ENCODE peak calls at places on chromosomes 5 and 9, in seven cellular contexts. One of them, this sample, is unnamed. For H3K27me3, the result is how much of the 10 kb centered on the place peaks cover.

GRCh38 chr5:14512574-14512973 is 69.0 kb upstream of the OTULINL start:
- DNase-seq in aorta: no peak
- DNase-seq in CD8-positive, alpha-beta T cell: no peak
- DNase-seq in breast epithelium: no peak
- DNase-seq in sigmoid colon: no peak
- DNase-seq in osteoblast: no peak
- DNase-seq in prostate gland: no peak
- DNase-seq in this sample: no peak

GRCh38 chr9:18786936-18787658 is 245.9 kb downstream of the SAXO1 start:
- DNase-seq in sigmoid colon: no peak
- DNase-seq in CD8-positive, alpha-beta T cell: no peak
- DNase-seq in prostate gland: no peak
- DNase-seq in breast epithelium: no peak
- DNase-seq in aorta: no peak
- DNase-seq in osteoblast: no peak
- DNase-seq in this sample: no peak

GRCh38 chr5:68699966-68700365 is 393.8 kb upstream of the SLC30A5 start:
- DNase-seq in prostate gland: no peak
- DNase-seq in CD8-positive, alpha-beta T cell: no peak
- DNase-seq in osteoblast: no peak
- DNase-seq in breast epithelium: no peak
- DNase-seq in sigmoid colon: no peak
- DNase-seq in aorta: no peak
- DNase-seq in this sample: no peak

GRCh38 chr9:126430124-126430523 is 103.5 kb downstream of the MVB12B start:
- DNase-seq in osteoblast: no peak
- DNase-seq in aorta: no peak
- DNase-seq in breast epithelium: no peak
- DNase-seq in sigmoid colon: no peak
- DNase-seq in prostate gland: no peak
- DNase-seq in CD8-positive, alpha-beta T cell: no peak
- DNase-seq in this sample: no peak

GRCh38 chr5:122259995-122260394 is 52.0 kb upstream of the SNCAIP start:
- DNase-seq in breast epithelium: no peak
- DNase-seq in osteoblast: no peak
- DNase-seq in prostate gland: no peak
- DNase-seq in aorta: peak
- DNase-seq in sigmoid colon: peak
- DNase-seq in CD8-positive, alpha-beta T cell: no peak
- DNase-seq in this sample: no peak

GRCh38 chr5:72486371-72486770 is 20.8 kb downstream of the ZNF366 start:
- DNase-seq in breast epithelium: no peak
- DNase-seq in osteoblast: peak
- DNase-seq in prostate gland: no peak
- DNase-seq in CD8-positive, alpha-beta T cell: no peak
- DNase-seq in sigmoid colon: no peak
- DNase-seq in aorta: no peak
- DNase-seq in this sample: peak

GRCh38 chr5:154491951-154492350 is 13.9 kb upstream of the HAND1 start:
- DNase-seq in osteoblast: no peak
- DNase-seq in sigmoid colon: peak
- DNase-seq in CD8-positive, alpha-beta T cell: no peak
- DNase-seq in prostate gland: no peak
- DNase-seq in breast epithelium: no peak
- DNase-seq in aorta: no peak
- DNase-seq in this sample: no peak

GRCh38 chr5:146516151-146516475 is at the start of gene GPR151:
- DNase-seq in CD8-positive, alpha-beta T cell: no peak
- DNase-seq in sigmoid colon: no peak
- DNase-seq in aorta: no peak
- DNase-seq in prostate gland: no peak
- DNase-seq in osteoblast: no peak
- DNase-seq in breast epithelium: no peak
- DNase-seq in this sample: peak

GRCh38 chr5:54302267-54302687 is 8.1 kb downstream of the ARL15 start:
- DNase-seq in breast epithelium: no peak
- DNase-seq in osteoblast: peak
- DNase-seq in CD8-positive, alpha-beta T cell: no peak
- DNase-seq in prostate gland: no peak
- DNase-seq in aorta: no peak
- DNase-seq in sigmoid colon: no peak
- DNase-seq in this sample: no peak

GRCh38 chr9:78026416-78026815 is 5.2 kb downstream of the GNAQ start:
- DNase-seq in prostate gland: no peak
- DNase-seq in aorta: no peak
- DNase-seq in sigmoid colon: no peak
- DNase-seq in osteoblast: peak
- DNase-seq in CD8-positive, alpha-beta T cell: no peak
- DNase-seq in breast epithelium: no peak
- DNase-seq in this sample: peak

GRCh38 chr5:87185838-87186237 is 81.8 kb upstream of the RASA1 start:
- DNase-seq in breast epithelium: no peak
- DNase-seq in CD8-positive, alpha-beta T cell: no peak
- DNase-seq in prostate gland: no peak
- DNase-seq in aorta: no peak
- DNase-seq in sigmoid colon: no peak
- DNase-seq in osteoblast: no peak
- DNase-seq in this sample: no peak

GRCh38 chr5:9690751-9691150 is 60.6 kb upstream of the TAS2R1 start:
- DNase-seq in sigmoid colon: no peak
- DNase-seq in prostate gland: no peak
- DNase-seq in osteoblast: no peak
- DNase-seq in aorta: no peak
- DNase-seq in CD8-positive, alpha-beta T cell: no peak
- DNase-seq in breast epithelium: no peak
- DNase-seq in this sample: no peak

GRCh38 chr5:91443028-91443427 is 59.9 kb upstream of the ARRDC3 start:
- DNase-seq in CD8-positive, alpha-beta T cell: no peak
- DNase-seq in breast epithelium: no peak
- DNase-seq in osteoblast: peak
- DNase-seq in prostate gland: no peak
- DNase-seq in sigmoid colon: no peak
- DNase-seq in aorta: no peak
- DNase-seq in this sample: no peak

GRCh38 chr5:77120086-77120485 is 33.0 kb upstream of the ZBED3 start:
- DNase-seq in aorta: no peak
- DNase-seq in prostate gland: no peak
- DNase-seq in osteoblast: no peak
- DNase-seq in breast epithelium: no peak
- DNase-seq in CD8-positive, alpha-beta T cell: no peak
- DNase-seq in sigmoid colon: no peak
- DNase-seq in this sample: no peak

GRCh38 chr5:77128411-77129061 is 41.5 kb upstream of the ZBED3 start:
- DNase-seq in prostate gland: no peak
- DNase-seq in osteoblast: no peak
- DNase-seq in aorta: no peak
- DNase-seq in sigmoid colon: no peak
- DNase-seq in breast epithelium: no peak
- DNase-seq in CD8-positive, alpha-beta T cell: no peak
- DNase-seq in this sample: no peak

GRCh38 chr5:77120706-77121105 is 33.6 kb upstream of the ZBED3 start:
- DNase-seq in aorta: no peak
- DNase-seq in sigmoid colon: no peak
- DNase-seq in CD8-positive, alpha-beta T cell: no peak
- DNase-seq in breast epithelium: no peak
- DNase-seq in osteoblast: no peak
- DNase-seq in prostate gland: no peak
- DNase-seq in this sample: no peak

DNA sequence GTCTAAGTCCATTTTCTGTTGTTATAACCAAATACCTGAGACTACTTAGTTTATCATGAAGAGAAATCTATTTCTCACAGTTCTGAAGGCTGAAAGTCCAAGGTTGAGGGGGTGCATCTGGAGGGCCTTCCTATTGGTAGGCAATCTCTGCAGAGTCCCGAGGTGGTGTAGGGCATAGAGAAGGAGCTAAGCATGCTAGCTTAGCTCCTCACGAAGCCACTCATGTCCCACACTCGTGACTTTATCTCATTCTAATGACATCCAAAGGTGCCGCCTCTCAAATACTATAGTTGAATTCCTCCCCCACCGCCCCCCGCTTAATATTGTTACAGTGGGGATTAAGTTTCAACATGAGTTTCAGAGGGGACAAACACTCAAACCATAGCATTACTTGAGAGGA is 36.0 kb upstream of the ZBED3 start:
- DNase-seq in prostate gland: no peak
- DNase-seq in aorta: no peak
- DNase-seq in breast epithelium: no peak
- DNase-seq in osteoblast: no peak
- DNase-seq in CD8-positive, alpha-beta T cell: no peak
- DNase-seq in sigmoid colon: no peak
- DNase-seq in this sample: no peak
- H3K27me3 ChIP-seq in prostate gland: under half
- H3K27me3 ChIP-seq in aorta: under half
- H3K27me3 ChIP-seq in breast epithelium: under half
- H3K27me3 ChIP-seq in osteoblast: under half
- H3K27me3 ChIP-seq in CD8-positive, alpha-beta T cell: under half
- H3K27me3 ChIP-seq in sigmoid colon: under half
- H3K27me3 ChIP-seq in this sample: under half

DNA sequence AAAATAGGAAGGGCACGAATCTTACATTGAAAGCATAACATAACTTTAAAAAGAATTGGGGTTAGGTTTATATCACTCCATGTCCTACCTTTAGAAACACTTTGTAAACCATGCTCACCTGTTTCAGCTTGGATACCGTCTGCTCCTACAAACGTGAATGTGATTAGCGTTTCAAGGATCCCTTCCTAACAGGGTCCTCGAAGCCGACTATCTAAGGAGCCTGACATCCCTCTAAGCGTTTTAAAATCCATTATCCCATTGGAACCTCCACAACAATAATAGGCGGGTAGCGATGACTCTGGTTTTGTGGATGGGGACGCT is 1.0 kb downstream of the SVEP1 start:
- DNase-seq in prostate gland: no peak
- DNase-seq in CD8-positive, alpha-beta T cell: no peak
- DNase-seq in osteoblast: peak
- DNase-seq in breast epithelium: no peak
- DNase-seq in aorta: no peak
- DNase-seq in sigmoid colon: no peak
- DNase-seq in this sample: no peak
- H3K27me3 ChIP-seq in prostate gland: under half
- H3K27me3 ChIP-seq in CD8-positive, alpha-beta T cell: under half
- H3K27me3 ChIP-seq in osteoblast: under half
- H3K27me3 ChIP-seq in breast epithelium: under half
- H3K27me3 ChIP-seq in aorta: under half
- H3K27me3 ChIP-seq in sigmoid colon: under half
- H3K27me3 ChIP-seq in this sample: under half

GRCh38 chr9:69460002-69460401 is 135.0 kb downstream of the ENTREP1 start:
- DNase-seq in osteoblast: no peak
- DNase-seq in aorta: no peak
- DNase-seq in CD8-positive, alpha-beta T cell: no peak
- DNase-seq in prostate gland: no peak
- DNase-seq in sigmoid colon: no peak
- DNase-seq in breast epithelium: no peak
- DNase-seq in this sample: no peak
- H3K27me3 ChIP-seq in osteoblast: under half
- H3K27me3 ChIP-seq in aorta: under half
- H3K27me3 ChIP-seq in CD8-positive, alpha-beta T cell: under half
- H3K27me3 ChIP-seq in prostate gland: under half
- H3K27me3 ChIP-seq in sigmoid colon: under half
- H3K27me3 ChIP-seq in breast epithelium: under half
- H3K27me3 ChIP-seq in this sample: under half

DNA sequence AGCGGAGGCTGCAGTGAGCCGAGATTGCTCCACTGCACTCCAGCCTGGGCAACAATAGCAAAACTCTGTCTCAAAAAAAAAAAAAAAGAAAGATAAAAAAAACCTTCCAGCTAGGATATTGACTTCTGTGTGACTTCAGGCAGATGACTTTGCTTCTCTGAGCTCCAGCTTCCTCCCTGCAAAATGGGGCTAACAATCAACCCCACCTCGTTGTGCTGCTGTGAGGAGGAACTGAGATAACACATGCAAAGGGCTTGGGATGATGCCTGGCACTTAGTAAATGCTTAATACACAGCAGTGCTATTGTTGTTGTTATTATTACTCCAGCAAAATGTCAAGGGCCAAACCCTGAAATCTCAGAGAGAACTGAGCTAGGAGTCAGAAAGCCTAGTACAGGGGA is 3.5 kb upstream of the CDX1 start:
- DNase-seq in aorta: no peak
- DNase-seq in CD8-positive, alpha-beta T cell: no peak
- DNase-seq in sigmoid colon: no peak
- DNase-seq in breast epithelium: no peak
- DNase-seq in prostate gland: no peak
- DNase-seq in osteoblast: no peak
- DNase-seq in this sample: no peak
- H3K27me3 ChIP-seq in aorta: under half
- H3K27me3 ChIP-seq in CD8-positive, alpha-beta T cell: under half
- H3K27me3 ChIP-seq in sigmoid colon: under half
- H3K27me3 ChIP-seq in breast epithelium: under half
- H3K27me3 ChIP-seq in prostate gland: under half
- H3K27me3 ChIP-seq in osteoblast: under half
- H3K27me3 ChIP-seq in this sample: under half

GRCh38 chr9:21972361-21972760 is 21.8 kb downstream of the CDKN2A start:
- DNase-seq in CD8-positive, alpha-beta T cell: no peak
- DNase-seq in osteoblast: no peak
- DNase-seq in prostate gland: no peak
- DNase-seq in sigmoid colon: no peak
- DNase-seq in breast epithelium: no peak
- DNase-seq in aorta: no peak
- DNase-seq in this sample: no peak

GRCh38 chr9:21970800-21971620 is 23.2 kb downstream of the CDKN2A start:
- DNase-seq in sigmoid colon: no peak
- DNase-seq in osteoblast: no peak
- DNase-seq in breast epithelium: no peak
- DNase-seq in CD8-positive, alpha-beta T cell: no peak
- DNase-seq in prostate gland: no peak
- DNase-seq in aorta: no peak
- DNase-seq in this sample: no peak

GRCh38 chr9:21969011-21969935 is 24.9 kb downstream of the CDKN2A start:
- DNase-seq in osteoblast: no peak
- DNase-seq in sigmoid colon: no peak
- DNase-seq in CD8-positive, alpha-beta T cell: no peak
- DNase-seq in aorta: no peak
- DNase-seq in prostate gland: no peak
- DNase-seq in breast epithelium: no peak
- DNase-seq in this sample: no peak

GRCh38 chr9:21968331-21969010 is 25.7 kb downstream of the CDKN2A start:
- DNase-seq in breast epithelium: no peak
- DNase-seq in osteoblast: peak
- DNase-seq in aorta: no peak
- DNase-seq in CD8-positive, alpha-beta T cell: no peak
- DNase-seq in prostate gland: no peak
- DNase-seq in sigmoid colon: no peak
- DNase-seq in this sample: peak

GRCh38 chr9:21970001-21970799 is 24.0 kb downstream of the CDKN2A start:
- DNase-seq in CD8-positive, alpha-beta T cell: no peak
- DNase-seq in aorta: no peak
- DNase-seq in sigmoid colon: no peak
- DNase-seq in prostate gland: no peak
- DNase-seq in osteoblast: no peak
- DNase-seq in breast epithelium: no peak
- DNase-seq in this sample: no peak
- H3K27me3 ChIP-seq in CD8-positive, alpha-beta T cell: half or more
- H3K27me3 ChIP-seq in aorta: under half
- H3K27me3 ChIP-seq in sigmoid colon: half or more
- H3K27me3 ChIP-seq in prostate gland: half or more
- H3K27me3 ChIP-seq in osteoblast: half or more
- H3K27me3 ChIP-seq in breast epithelium: half or more
- H3K27me3 ChIP-seq in this sample: half or more